ENCODE peak calls at places on chromosomes 7 and 10, in four cellular contexts. One of them, this sample, is unnamed.

GRCh38 chr10:99781734-99782429 is 558 bp upstream of the ABCC2 start:
- DNase-seq in brain microvascular endothelial cell: no peak
- DNase-seq in islet precursor cell: no peak
- DNase-seq in NCI-H1048: no peak
- DNase-seq in this sample: no peak

GRCh38 chr10:132941640-132942051 is 724 bp downstream of the CFAP46 start:
- DNase-seq in brain microvascular endothelial cell: no peak
- DNase-seq in NCI-H1048: no peak
- DNase-seq in islet precursor cell: no peak
- DNase-seq in this sample: no peak

GRCh38 chr10:28219241-28219640 is 83.6 kb downstream of the MPP7 start:
- DNase-seq in NCI-H1048: no peak
- DNase-seq in islet precursor cell: no peak
- DNase-seq in brain microvascular endothelial cell: peak
- DNase-seq in this sample: no peak

GRCh38 chr10:69568472-69569143 is 4.6 kb downstream of the NEUROG3 start:
- DNase-seq in islet precursor cell: no peak
- DNase-seq in NCI-H1048: no peak
- DNase-seq in brain microvascular endothelial cell: no peak
- DNase-seq in this sample: no peak

GRCh38 chr7:159143780-159144755 is 599 bp downstream of the VIPR2 start:
- DNase-seq in NCI-H1048: no peak
- DNase-seq in islet precursor cell: peak
- DNase-seq in brain microvascular endothelial cell: no peak
- DNase-seq in this sample: no peak

GRCh38 chr7:24826662-24827020 is 69.4 kb upstream of the GSDME start:
- DNase-seq in NCI-H1048: no peak
- DNase-seq in brain microvascular endothelial cell: no peak
- DNase-seq in islet precursor cell: no peak
- DNase-seq in this sample: no peak

GRCh38 chr10:21030096-21030495 is 133.0 kb upstream of the NEBL start:
- DNase-seq in brain microvascular endothelial cell: peak
- DNase-seq in islet precursor cell: no peak
- DNase-seq in NCI-H1048: no peak
- DNase-seq in this sample: no peak

GRCh38 chr10:116470768-116471415 is 43.2 kb downstream of the PNLIPRP3 start:
- DNase-seq in islet precursor cell: peak
- DNase-seq in NCI-H1048: no peak
- DNase-seq in brain microvascular endothelial cell: peak
- DNase-seq in this sample: no peak

GRCh38 chr10:48455055-48455391 is 148.5 kb downstream of the MAPK8 start:
- DNase-seq in brain microvascular endothelial cell: no peak
- DNase-seq in NCI-H1048: no peak
- DNase-seq in islet precursor cell: peak
- DNase-seq in this sample: no peak

GRCh38 chr7:77823787-77824186 is 25.2 kb downstream of the PHTF2 start:
- DNase-seq in NCI-H1048: no peak
- DNase-seq in brain microvascular endothelial cell: no peak
- DNase-seq in islet precursor cell: no peak
- DNase-seq in this sample: no peak

GRCh38 chr10:132799856-132800255 is 13.9 kb upstream of the NKX6-2 start:
- DNase-seq in islet precursor cell: no peak
- DNase-seq in NCI-H1048: no peak
- DNase-seq in brain microvascular endothelial cell: no peak
- DNase-seq in this sample: no peak

GRCh38 chr7:44099669-44100068 is 4.5 kb upstream of the AEBP1 start:
- DNase-seq in islet precursor cell: no peak
- DNase-seq in NCI-H1048: no peak
- DNase-seq in brain microvascular endothelial cell: no peak
- DNase-seq in this sample: no peak

GRCh38 chr10:3563298-3563697 is 221.7 kb downstream of the KLF6 start:
- DNase-seq in islet precursor cell: no peak
- DNase-seq in NCI-H1048: no peak
- DNase-seq in brain microvascular endothelial cell: no peak
- DNase-seq in this sample: no peak

This sample was measured in GM12865.